ENCODE peak calls at places on chromosome 12, in four cellular contexts. P is WTC11, N is K562, U is H1. T is an unnamed sample.

GRCh38 chr12:123757555-123757954 is 4.5 kb upstream of the DNAH10 start:
- DNase-seq in U (no peak), N (no peak), P (no peak), T (no peak)

GRCh38 chr12:3216726-3217682 is 139.8 kb downstream of the TSPAN9 start:
- DNase-seq in U (no peak), N (no peak), P (no peak), T (no peak)

GRCh38 chr12:21677622-21678277 is 20.1 kb upstream of the LDHB start:
- DNase-seq in N (no peak), U (no peak), P (no peak), T (no peak)

GRCh38 chr12:90938451-90938850 is 16.5 kb downstream of the CCER1 start:
- DNase-seq in P (no peak), U (no peak), N (no peak), T (no peak)

GRCh38 chr12:47672068-47672467 is 33.8 kb downstream of the RPAP3 start:
- DNase-seq in N (no peak), U (no peak), P (no peak), T (no peak)

GRCh38 chr12:65867428-65867827 is 43.1 kb downstream of the HMGA2 start:
- DNase-seq in U (no peak), P (no peak), N (no peak), T (no peak)

GRCh38 chr12:70798016-70798768 is 122.3 kb downstream of the PTPRR start:
- DNase-seq in P (no peak), N (no peak), U (no peak), T (no peak)

GRCh38 chr12:3644103-3644502 is 108.8 kb downstream of the CRACR2A start:
- DNase-seq in P (no peak), N (no peak), U (no peak), T (no peak)

GRCh38 chr12:120767071-120768024 is 41.7 kb downstream of the ACADS start:
- DNase-seq in U (no peak), P (no peak), N (no peak), T (no peak)

GRCh38 chr12:11877869-11878780 is 192.6 kb upstream of the BCL2L14 start:
- DNase-seq in P (no peak), N (no peak), U (peak; percentile 34), T (peak; percentile 39)

GRCh38 chr12:107912421-107913004 is 138.0 kb downstream of the ASCL4 start:
- DNase-seq in P (peak; percentile 85), N (peak; percentile 83), U (no peak), T (peak; percentile 69)

GRCh38 chr12:26520154-26520553 is 312.8 kb downstream of the ITPR2 start:
- DNase-seq in U (no peak), P (no peak), N (no peak), T (no peak)

GRCh38 chr12:76290963-76291859 is 57.0 kb downstream of the BBS10 start:
- DNase-seq in U (no peak), N (no peak), P (no peak), T (no peak)

GRCh38 chr12:9604288-9604687 is 3.4 kb downstream of the KLRB1 start:
- DNase-seq in U (no peak), P (no peak), N (no peak), T (no peak)

GRCh38 chr12:8544295-8544694 is 3.6 kb upstream of the CLEC4E start:
- DNase-seq in P (peak; percentile 81), U (peak; percentile 71), N (peak; percentile 49), T (peak; percentile 49)

GRCh38 chr12:111976291-111976690 is 36.7 kb downstream of the TMEM116 start:
- DNase-seq in P (no peak), N (no peak), U (no peak), T (no peak)

GRCh38 chr12:123254853-123255446 is 16.7 kb downstream of the CDK2AP1 start:
- DNase-seq in N (no peak), U (no peak), P (no peak), T (no peak)

GRCh38 chr12:3313655-3314305 is 177.2 kb upstream of the PRMT8 start:
- DNase-seq in N (peak; percentile 22), P (peak; percentile 62), U (no peak), T (peak; percentile 64)

GRCh38 chr12:88753707-88754106 is 173.4 kb upstream of the KITLG start:
- DNase-seq in U (no peak), N (no peak), P (no peak), T (no peak)

GRCh38 chr12:76652402-76652801 is 92.8 kb upstream of the OSBPL8 start:
- DNase-seq in P (no peak), N (no peak), U (no peak), T (no peak)

GRCh38 chr12:121861549-121862254 is 3.0 kb upstream of the HPD start:
- DNase-seq in N (no peak), U (no peak), P (no peak), T (peak; percentile 60)

GRCh38 chr12:11581179-11581755 is 68.2 kb upstream of the ETV6 start:
- DNase-seq in P (peak; percentile 48), N (peak; percentile 22), U (no peak), T (peak; percentile 51)

GRCh38 chr12:49109631-49110172 is 945 bp downstream of the LMBR1L start:
- DNase-seq in N (no peak), P (no peak), U (no peak), T (peak; percentile 34)

GRCh38 chr12:117470804-117471203 is 109.4 kb upstream of the NOS1 start:
- DNase-seq in N (peak; percentile 15), P (peak; percentile 33), U (no peak), T (no peak)

GRCh38 chr12:18261273-18261672 is at the start of gene PIK3C2G:
- DNase-seq in P (no peak), U (no peak), N (no peak), T (no peak)

GRCh38 chr12:76018111-76018510 is 13.5 kb downstream of the PHLDA1 start:
- DNase-seq in P (peak; percentile 22), N (no peak), U (no peak), T (no peak)

GRCh38 chr12:109356586-109356985 is 8.9 kb downstream of the MYO1H start:
- DNase-seq in N (no peak), U (no peak), P (no peak), T (no peak)

GRCh38 chr12:74076918-74077317 is 460.7 kb upstream of the ATXN7L3B start:
- DNase-seq in P (no peak), N (no peak), U (no peak), T (no peak)

GRCh38 chr12:119594772-119595445 is 1.3 kb downstream of the TMEM233 start:
- DNase-seq in P (peak; percentile 37), U (no peak), N (no peak), T (peak; percentile 36)

GRCh38 chr12:13486794-13487193 is 290.3 kb downstream of the EMP1 start:
- DNase-seq in N (no peak), P (no peak), U (no peak), T (no peak)

GRCh38 chr12:113040722-113041168 is 15.8 kb upstream of the DTX1 start:
- DNase-seq in P (no peak), N (no peak), U (no peak), T (no peak)

GRCh38 chr12:57772429-57773322 is at the start of gene EEF1AKMT3:
- DNase-seq in U (no peak), P (peak; percentile 63), N (peak; percentile 72), T (peak; percentile 81)

GRCh38 chr12:57756406-57757341 is 1.8 kb downstream of the MARCHF9 start:
- DNase-seq in P (peak; percentile 85), U (no peak), N (peak; percentile 88), T (peak; percentile 82)

GRCh38 chr12:52455818-52456217 is 3.9 kb upstream of the KRT6B start:
- DNase-seq in P (no peak), U (no peak), N (no peak), T (no peak)

GRCh38 chr12:26287666-26288408 is 92.5 kb downstream of the SSPN start:
- DNase-seq in N (no peak), U (no peak), P (no peak), T (no peak)

GRCh38 chr12:21456291-21456780 is 18.9 kb downstream of the PYROXD1 start:
- DNase-seq in N (no peak), P (no peak), U (no peak), T (no peak)

GRCh38 chr12:56243731-56244181 is 13.9 kb downstream of the SLC39A5 start:
- DNase-seq in U (no peak), N (peak; percentile 69), P (no peak), T (peak; percentile 69)

GRCh38 chr12:14952295-14952995 is 9.0 kb downstream of the ARHGDIB start:
- DNase-seq in P (no peak), N (no peak), U (no peak), T (no peak)

GRCh38 chr12:93882763-93883162 is 205.6 kb downstream of the CRADD start:
- DNase-seq in N (no peak), P (no peak), U (no peak), T (no peak)

GRCh38 chr12:54390176-54390667 is 5.7 kb upstream of the ZNF385A start:
- DNase-seq in P (peak; percentile 29), N (peak; percentile 80), U (no peak), T (no peak)
- TF ChIP-seq TEAD4 in P (no peak), N (no peak), U (no peak), T (no peak)

GRCh38 chr12:126385785-126386184 is 1320.5 kb downstream of the AACS start:
- DNase-seq in P (no peak), U (no peak), N (no peak), T (no peak)
- TF ChIP-seq USF2 in P (no peak), U (no peak), N (no peak), T (no peak)

DNA sequence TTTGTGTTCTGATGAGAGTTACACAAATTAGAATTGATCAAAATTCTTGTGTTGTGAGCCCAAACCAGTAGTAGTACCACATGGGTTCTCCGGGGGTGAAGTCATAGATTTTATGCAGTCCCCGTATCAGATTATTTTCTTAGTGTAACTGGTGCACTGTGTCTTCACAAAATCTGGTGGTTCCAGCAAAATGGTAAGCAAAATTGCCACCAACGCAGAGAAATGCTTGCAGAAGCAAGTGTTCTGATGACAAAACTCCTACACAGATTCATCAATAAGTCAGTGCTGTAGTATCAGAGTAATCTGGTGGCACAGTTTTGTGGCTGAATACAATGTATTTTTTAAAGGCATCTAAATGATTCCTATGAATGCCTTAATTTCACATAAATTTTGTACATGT is 1.3 kb upstream of the CACNA2D4 start:
- DNase-seq in P (no peak), U (no peak), N (peak; percentile 1), T (peak; percentile 8)
- TF ChIP-seq TEAD4 in P (no peak), U (no peak), N (no peak), T (no peak)

GRCh38 chr12:125280482-125281377 is 215.5 kb downstream of the AACS start:
- DNase-seq in P (peak; percentile 82), N (peak; percentile 64), U (peak; percentile 74), T (no peak)
- TF ChIP-seq USF2 in P (peak; percentile 96), N (peak; percentile 86), U (peak; percentile 88), T (no peak)

DNA sequence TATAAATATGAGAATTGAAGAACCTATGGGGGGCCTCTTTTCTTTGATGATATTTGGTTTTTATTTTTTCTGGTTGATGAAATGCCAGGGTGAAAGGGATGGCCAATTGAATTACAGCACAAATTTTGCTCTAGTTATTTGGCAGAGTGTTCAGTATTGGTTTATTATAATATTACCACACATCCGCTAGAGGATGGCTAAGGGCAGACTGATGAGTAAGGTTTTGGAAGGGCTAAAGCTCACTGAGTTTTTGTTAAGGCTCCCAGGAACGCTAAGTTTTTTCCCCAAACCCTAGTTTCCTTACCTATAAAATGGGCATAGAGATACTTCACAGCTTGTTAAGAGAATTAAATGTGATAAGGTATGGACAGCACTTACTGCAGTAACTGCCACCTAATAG is 34.3 kb upstream of the LRRC10 start:
- DNase-seq in U (no peak), N (no peak), P (no peak), T (no peak)
- TF ChIP-seq TEAD4 in U (no peak), N (no peak), P (no peak), T (no peak)